ENCODE peak calls at places on chromosome 5, in seven cellular contexts. One of them, this sample, is unnamed.

GRCh38 chr5:74167206-74167929 is 473.2 kb downstream of the ENC1 start:
- DNase-seq in pulmonary artery endothelial cell: peak
- DNase-seq in NCI-H1417: no peak
- DNase-seq in stimulated activated naive CD4-positive, alpha-beta T cell: no peak
- DNase-seq in GM12865: no peak
- DNase-seq in SJSA1: no peak
- DNase-seq in A549: peak
- DNase-seq in this sample: peak

GRCh38 chr5:154384480-154385235 is 61.1 kb upstream of the SAP30L start:
- DNase-seq in pulmonary artery endothelial cell: no peak
- DNase-seq in A549: no peak
- DNase-seq in GM12865: peak
- DNase-seq in stimulated activated naive CD4-positive, alpha-beta T cell: no peak
- DNase-seq in NCI-H1417: peak
- DNase-seq in SJSA1: no peak
- DNase-seq in this sample: no peak

GRCh38 chr5:111948517-111948916 is 191.5 kb upstream of the NREP start:
- DNase-seq in A549: no peak
- DNase-seq in NCI-H1417: no peak
- DNase-seq in SJSA1: no peak
- DNase-seq in GM12865: no peak
- DNase-seq in stimulated activated naive CD4-positive, alpha-beta T cell: no peak
- DNase-seq in pulmonary artery endothelial cell: no peak
- DNase-seq in this sample: no peak

GRCh38 chr5:123906698-123907295 is 394.8 kb downstream of the CSNK1G3 start:
- DNase-seq in A549: no peak
- DNase-seq in GM12865: peak
- DNase-seq in pulmonary artery endothelial cell: no peak
- DNase-seq in SJSA1: no peak
- DNase-seq in stimulated activated naive CD4-positive, alpha-beta T cell: no peak
- DNase-seq in NCI-H1417: no peak
- DNase-seq in this sample: no peak

GRCh38 chr5:116492016-116492623 is 82.5 kb downstream of the SEMA6A start:
- DNase-seq in NCI-H1417: no peak
- DNase-seq in stimulated activated naive CD4-positive, alpha-beta T cell: no peak
- DNase-seq in SJSA1: peak
- DNase-seq in pulmonary artery endothelial cell: no peak
- DNase-seq in GM12865: peak
- DNase-seq in A549: no peak
- DNase-seq in this sample: no peak

GRCh38 chr5:11023970-11024369 is 262.9 kb upstream of the DAP start:
- DNase-seq in A549: no peak
- DNase-seq in NCI-H1417: no peak
- DNase-seq in SJSA1: no peak
- DNase-seq in pulmonary artery endothelial cell: no peak
- DNase-seq in stimulated activated naive CD4-positive, alpha-beta T cell: no peak
- DNase-seq in GM12865: no peak
- DNase-seq in this sample: no peak

GRCh38 chr5:62093981-62094380 is 212.0 kb upstream of the KIF2A start:
- DNase-seq in A549: peak
- DNase-seq in stimulated activated naive CD4-positive, alpha-beta T cell: no peak
- DNase-seq in pulmonary artery endothelial cell: no peak
- DNase-seq in GM12865: peak
- DNase-seq in NCI-H1417: peak
- DNase-seq in SJSA1: no peak
- DNase-seq in this sample: no peak

GRCh38 chr5:173010021-173010420 is 26.4 kb downstream of the ATP6V0E1 start:
- DNase-seq in A549: no peak
- DNase-seq in SJSA1: no peak
- DNase-seq in NCI-H1417: no peak
- DNase-seq in GM12865: no peak
- DNase-seq in stimulated activated naive CD4-positive, alpha-beta T cell: no peak
- DNase-seq in pulmonary artery endothelial cell: no peak
- DNase-seq in this sample: no peak

GRCh38 chr5:168651654-168652053 is 72.5 kb upstream of the PANK3 start:
- DNase-seq in stimulated activated naive CD4-positive, alpha-beta T cell: no peak
- DNase-seq in pulmonary artery endothelial cell: no peak
- DNase-seq in SJSA1: peak
- DNase-seq in GM12865: no peak
- DNase-seq in NCI-H1417: no peak
- DNase-seq in A549: peak
- DNase-seq in this sample: no peak

GRCh38 chr5:72209515-72210115 is 102.3 kb downstream of the MAP1B start:
- DNase-seq in A549: no peak
- DNase-seq in pulmonary artery endothelial cell: no peak
- DNase-seq in NCI-H1417: peak
- DNase-seq in SJSA1: no peak
- DNase-seq in GM12865: no peak
- DNase-seq in stimulated activated naive CD4-positive, alpha-beta T cell: no peak
- DNase-seq in this sample: peak

GRCh38 chr5:140563554-140563953 is 844 bp downstream of the APBB3 start:
- DNase-seq in SJSA1: no peak
- DNase-seq in pulmonary artery endothelial cell: no peak
- DNase-seq in stimulated activated naive CD4-positive, alpha-beta T cell: peak
- DNase-seq in NCI-H1417: no peak
- DNase-seq in GM12865: no peak
- DNase-seq in A549: no peak
- DNase-seq in this sample: no peak

GRCh38 chr5:146753618-146754123 is 124.9 kb downstream of the PPP2R2B start:
- DNase-seq in GM12865: no peak
- DNase-seq in A549: no peak
- DNase-seq in pulmonary artery endothelial cell: no peak
- DNase-seq in NCI-H1417: peak
- DNase-seq in stimulated activated naive CD4-positive, alpha-beta T cell: no peak
- DNase-seq in SJSA1: no peak
- DNase-seq in this sample: no peak

GRCh38 chr5:56264417-56265025 is 31.4 kb upstream of the ANKRD55 start:
- DNase-seq in GM12865: peak
- DNase-seq in SJSA1: no peak
- DNase-seq in A549: peak
- DNase-seq in NCI-H1417: peak
- DNase-seq in stimulated activated naive CD4-positive, alpha-beta T cell: no peak
- DNase-seq in pulmonary artery endothelial cell: no peak
- DNase-seq in this sample: no peak

GRCh38 chr5:136432705-136433104 is 67.4 kb upstream of the TRPC7 start:
- DNase-seq in stimulated activated naive CD4-positive, alpha-beta T cell: no peak
- DNase-seq in SJSA1: no peak
- DNase-seq in NCI-H1417: no peak
- DNase-seq in GM12865: no peak
- DNase-seq in pulmonary artery endothelial cell: no peak
- DNase-seq in A549: no peak
- DNase-seq in this sample: no peak

GRCh38 chr5:50968296-50969206 is 302.1 kb downstream of the PARP8 start:
- DNase-seq in SJSA1: no peak
- DNase-seq in stimulated activated naive CD4-positive, alpha-beta T cell: no peak
- DNase-seq in pulmonary artery endothelial cell: no peak
- DNase-seq in NCI-H1417: no peak
- DNase-seq in GM12865: no peak
- DNase-seq in A549: no peak
- DNase-seq in this sample: no peak

GRCh38 chr5:172487671-172488070 is 33.3 kb upstream of the SH3PXD2B start:
- DNase-seq in NCI-H1417: no peak
- DNase-seq in stimulated activated naive CD4-positive, alpha-beta T cell: no peak
- DNase-seq in SJSA1: no peak
- DNase-seq in GM12865: no peak
- DNase-seq in A549: no peak
- DNase-seq in pulmonary artery endothelial cell: no peak
- DNase-seq in this sample: no peak

GRCh38 chr5:39476466-39477215 is 51.9 kb upstream of the DAB2 start:
- DNase-seq in stimulated activated naive CD4-positive, alpha-beta T cell: no peak
- DNase-seq in GM12865: no peak
- DNase-seq in NCI-H1417: no peak
- DNase-seq in A549: no peak
- DNase-seq in pulmonary artery endothelial cell: peak
- DNase-seq in SJSA1: peak
- DNase-seq in this sample: no peak

GRCh38 chr5:125476888-125477585 is 730.6 kb upstream of the ZNF608 start:
- DNase-seq in SJSA1: no peak
- DNase-seq in GM12865: no peak
- DNase-seq in NCI-H1417: no peak
- DNase-seq in pulmonary artery endothelial cell: no peak
- DNase-seq in stimulated activated naive CD4-positive, alpha-beta T cell: no peak
- DNase-seq in A549: no peak
- DNase-seq in this sample: no peak

GRCh38 chr5:125609011-125609410 is 814.2 kb upstream of the GRAMD2B start:
- DNase-seq in NCI-H1417: no peak
- DNase-seq in stimulated activated naive CD4-positive, alpha-beta T cell: no peak
- DNase-seq in GM12865: no peak
- DNase-seq in pulmonary artery endothelial cell: no peak
- DNase-seq in A549: no peak
- DNase-seq in SJSA1: no peak
- DNase-seq in this sample: no peak

GRCh38 chr5:66436721-66437120 is 159.5 kb upstream of the MAST4 start:
- DNase-seq in stimulated activated naive CD4-positive, alpha-beta T cell: no peak
- DNase-seq in A549: peak
- DNase-seq in GM12865: peak
- DNase-seq in NCI-H1417: no peak
- DNase-seq in SJSA1: no peak
- DNase-seq in pulmonary artery endothelial cell: no peak
- DNase-seq in this sample: no peak

GRCh38 chr5:102792705-102793104 is 37.6 kb downstream of the PAM start:
- DNase-seq in NCI-H1417: peak
- DNase-seq in pulmonary artery endothelial cell: no peak
- DNase-seq in A549: peak
- DNase-seq in GM12865: peak
- DNase-seq in stimulated activated naive CD4-positive, alpha-beta T cell: no peak
- DNase-seq in SJSA1: no peak
- DNase-seq in this sample: no peak

GRCh38 chr5:147892696-147893296 is 13.5 kb downstream of the C5orf46 start:
- DNase-seq in SJSA1: peak
- DNase-seq in pulmonary artery endothelial cell: no peak
- DNase-seq in NCI-H1417: no peak
- DNase-seq in A549: no peak
- DNase-seq in stimulated activated naive CD4-positive, alpha-beta T cell: no peak
- DNase-seq in GM12865: no peak
- DNase-seq in this sample: no peak

GRCh38 chr5:82586597-82586996 is 308.4 kb upstream of the RPS23 start:
- DNase-seq in pulmonary artery endothelial cell: no peak
- DNase-seq in GM12865: no peak
- DNase-seq in NCI-H1417: no peak
- DNase-seq in SJSA1: no peak
- DNase-seq in stimulated activated naive CD4-positive, alpha-beta T cell: no peak
- DNase-seq in A549: no peak
- DNase-seq in this sample: no peak

GRCh38 chr5:176533894-176534611 is 3.1 kb downstream of the RNF44 start:
- DNase-seq in pulmonary artery endothelial cell: no peak
- DNase-seq in SJSA1: no peak
- DNase-seq in GM12865: peak
- DNase-seq in stimulated activated naive CD4-positive, alpha-beta T cell: peak
- DNase-seq in NCI-H1417: no peak
- DNase-seq in A549: peak
- DNase-seq in this sample: no peak

GRCh38 chr5:180825768-180826525 is 23.3 kb upstream of the MGAT1 start:
- DNase-seq in NCI-H1417: no peak
- DNase-seq in GM12865: no peak
- DNase-seq in A549: no peak
- DNase-seq in stimulated activated naive CD4-positive, alpha-beta T cell: no peak
- DNase-seq in pulmonary artery endothelial cell: no peak
- DNase-seq in SJSA1: peak
- DNase-seq in this sample: no peak

GRCh38 chr5:136026636-136027035 is 2.2 kb upstream of the TGFBI start:
- DNase-seq in SJSA1: no peak
- DNase-seq in pulmonary artery endothelial cell: no peak
- DNase-seq in A549: no peak
- DNase-seq in NCI-H1417: no peak
- DNase-seq in GM12865: no peak
- DNase-seq in stimulated activated naive CD4-positive, alpha-beta T cell: no peak
- DNase-seq in this sample: no peak

GRCh38 chr5:73338201-73339126 is 110.1 kb downstream of the FOXD1 start:
- DNase-seq in NCI-H1417: no peak
- DNase-seq in SJSA1: peak
- DNase-seq in GM12865: no peak
- DNase-seq in A549: no peak
- DNase-seq in pulmonary artery endothelial cell: no peak
- DNase-seq in stimulated activated naive CD4-positive, alpha-beta T cell: no peak
- DNase-seq in this sample: no peak

GRCh38 chr5:94901071-94901979 is 282.9 kb downstream of the SLF1 start:
- DNase-seq in pulmonary artery endothelial cell: no peak
- DNase-seq in NCI-H1417: no peak
- DNase-seq in SJSA1: no peak
- DNase-seq in stimulated activated naive CD4-positive, alpha-beta T cell: no peak
- DNase-seq in GM12865: peak
- DNase-seq in A549: peak
- DNase-seq in this sample: no peak

GRCh38 chr5:173089581-173089980 is 33.4 kb downstream of the CREBRF start:
- DNase-seq in GM12865: no peak
- DNase-seq in A549: no peak
- DNase-seq in SJSA1: no peak
- DNase-seq in pulmonary artery endothelial cell: no peak
- DNase-seq in stimulated activated naive CD4-positive, alpha-beta T cell: no peak
- DNase-seq in NCI-H1417: no peak
- DNase-seq in this sample: no peak

GRCh38 chr5:73272351-73272750 is 99.4 kb downstream of the TMEM174 start:
- DNase-seq in GM12865: no peak
- DNase-seq in A549: no peak
- DNase-seq in SJSA1: no peak
- DNase-seq in stimulated activated naive CD4-positive, alpha-beta T cell: no peak
- DNase-seq in NCI-H1417: no peak
- DNase-seq in pulmonary artery endothelial cell: no peak
- DNase-seq in this sample: no peak

GRCh38 chr5:41871866-41872265 is 1.6 kb upstream of the OXCT1 start:
- DNase-seq in stimulated activated naive CD4-positive, alpha-beta T cell: no peak
- DNase-seq in pulmonary artery endothelial cell: peak
- DNase-seq in SJSA1: no peak
- DNase-seq in NCI-H1417: no peak
- DNase-seq in GM12865: no peak
- DNase-seq in A549: no peak
- DNase-seq in this sample: peak

GRCh38 chr5:170266570-170267379 is 30.8 kb downstream of the LCP2 start:
- DNase-seq in stimulated activated naive CD4-positive, alpha-beta T cell: peak
- DNase-seq in NCI-H1417: no peak
- DNase-seq in A549: no peak
- DNase-seq in pulmonary artery endothelial cell: no peak
- DNase-seq in SJSA1: no peak
- DNase-seq in GM12865: no peak
- DNase-seq in this sample: no peak

GRCh38 chr5:123610209-123610608 is 98.2 kb downstream of the CSNK1G3 start:
- DNase-seq in pulmonary artery endothelial cell: no peak
- DNase-seq in A549: no peak
- DNase-seq in SJSA1: no peak
- DNase-seq in stimulated activated naive CD4-positive, alpha-beta T cell: no peak
- DNase-seq in GM12865: no peak
- DNase-seq in NCI-H1417: no peak
- DNase-seq in this sample: no peak

GRCh38 chr5:175501759-175502158 is 23.4 kb downstream of the SFXN1 start:
- DNase-seq in GM12865: no peak
- DNase-seq in pulmonary artery endothelial cell: no peak
- DNase-seq in A549: no peak
- DNase-seq in NCI-H1417: no peak
- DNase-seq in stimulated activated naive CD4-positive, alpha-beta T cell: no peak
- DNase-seq in SJSA1: no peak
- DNase-seq in this sample: no peak

This sample was measured in T1000.